ENCODE peak calls at places on chromosomes 13 and 19, in four cellular contexts. One of them, this sample, is unnamed.

GRCh38 chr13:97021241-97021640 is 27.0 kb upstream of the OXGR1 start:
- DNase-seq in PC-3: no peak
- DNase-seq in neural progenitor cell: no peak
- DNase-seq in SK-N-SH: no peak
- DNase-seq in this sample: no peak

GRCh38 chr13:32019612-32020233 is 11.9 kb upstream of the FRY start:
- DNase-seq in PC-3: peak; percentile 49
- DNase-seq in neural progenitor cell: peak; percentile 76
- DNase-seq in SK-N-SH: peak; percentile 55
- DNase-seq in this sample: peak; percentile 13

GRCh38 chr19:49014123-49014869 is 2.6 kb downstream of the LHB start:
- DNase-seq in PC-3: no peak
- DNase-seq in neural progenitor cell: no peak
- DNase-seq in SK-N-SH: no peak
- DNase-seq in this sample: no peak

GRCh38 chr13:40139896-40140520 is 484.5 kb downstream of the COG6 start:
- DNase-seq in PC-3: no peak
- DNase-seq in neural progenitor cell: no peak
- DNase-seq in SK-N-SH: no peak
- DNase-seq in this sample: no peak

GRCh38 chr19:55486043-55486970 is 1.3 kb downstream of the NAT14 start:
- DNase-seq in PC-3: no peak
- DNase-seq in neural progenitor cell: no peak
- DNase-seq in SK-N-SH: peak; percentile 80
- DNase-seq in this sample: no peak

GRCh38 chr19:52336976-52337375 is 933 bp downstream of the ZNF610 start:
- DNase-seq in PC-3: no peak
- DNase-seq in neural progenitor cell: peak; percentile 26
- DNase-seq in SK-N-SH: peak; percentile 45
- DNase-seq in this sample: no peak

GRCh38 chr13:80363890-80364503 is 23.1 kb upstream of the SPRY2 start:
- DNase-seq in PC-3: peak; percentile 49
- DNase-seq in neural progenitor cell: peak; percentile 47
- DNase-seq in SK-N-SH: peak; percentile 56
- DNase-seq in this sample: no peak

GRCh38 chr13:57582032-57582431 is 49.5 kb upstream of the PCDH17 start:
- DNase-seq in PC-3: no peak
- DNase-seq in neural progenitor cell: peak; percentile 3
- DNase-seq in SK-N-SH: no peak
- DNase-seq in this sample: no peak

GRCh38 chr19:45424191-45425058 is 708 bp upstream of the ERCC1 start:
- DNase-seq in PC-3: peak; percentile 95
- DNase-seq in neural progenitor cell: peak; percentile 51
- DNase-seq in SK-N-SH: peak; percentile 67
- DNase-seq in this sample: peak; percentile 50

GRCh38 chr19:14556662-14557188 is 15.1 kb downstream of the NDUFB7 start:
- DNase-seq in PC-3: peak; percentile 89
- DNase-seq in neural progenitor cell: peak; percentile 91
- DNase-seq in SK-N-SH: peak; percentile 94
- DNase-seq in this sample: peak; percentile 49

GRCh38 chr19:39154626-39155100 is 29.1 kb downstream of the PAK4 start:
- DNase-seq in PC-3: peak; percentile 75
- DNase-seq in neural progenitor cell: no peak
- DNase-seq in SK-N-SH: peak; percentile 75
- DNase-seq in this sample: no peak

GRCh38 chr19:29806098-29806866 is 5.5 kb upstream of the CCNE1 start:
- DNase-seq in PC-3: no peak
- DNase-seq in neural progenitor cell: peak; percentile 40
- DNase-seq in SK-N-SH: peak; percentile 67
- DNase-seq in this sample: no peak

GRCh38 chr19:13430790-13431582 is 75.3 kb downstream of the CACNA1A start:
- DNase-seq in PC-3: peak; percentile 83
- DNase-seq in neural progenitor cell: peak; percentile 63
- DNase-seq in SK-N-SH: peak; percentile 39
- DNase-seq in this sample: peak; percentile 19

GRCh38 chr13:37070145-37070695 is 10.7 kb upstream of the SUPT20H start:
- DNase-seq in PC-3: no peak
- DNase-seq in neural progenitor cell: no peak
- DNase-seq in SK-N-SH: peak; percentile 16
- DNase-seq in this sample: no peak

GRCh38 chr13:20713014-20713376 is 9.5 kb downstream of the IL17D start:
- DNase-seq in PC-3: no peak
- DNase-seq in neural progenitor cell: peak; percentile 45
- DNase-seq in SK-N-SH: no peak
- DNase-seq in this sample: peak; percentile 36

GRCh38 chr19:31274964-31275319 is 74.3 kb downstream of the TSHZ3 start:
- DNase-seq in PC-3: no peak
- DNase-seq in neural progenitor cell: no peak
- DNase-seq in SK-N-SH: no peak
- DNase-seq in this sample: no peak

GRCh38 chr19:49453757-49454248 is 778 bp downstream of the ALDH16A1 start:
- DNase-seq in PC-3: no peak
- DNase-seq in neural progenitor cell: no peak
- DNase-seq in SK-N-SH: no peak
- DNase-seq in this sample: peak; percentile 25

GRCh38 chr13:20882206-20882605 is 20.3 kb downstream of the XPO4 start:
- DNase-seq in PC-3: no peak
- DNase-seq in neural progenitor cell: peak; percentile 24
- DNase-seq in SK-N-SH: no peak
- DNase-seq in this sample: no peak

GRCh38 chr19:23991170-23991569 is 76.5 kb downstream of the ZNF726 start:
- DNase-seq in PC-3: peak; percentile 98
- DNase-seq in neural progenitor cell: no peak
- DNase-seq in SK-N-SH: no peak
- DNase-seq in this sample: peak; percentile 79

GRCh38 chr13:39571502-39572092 is 31.4 kb downstream of the LHFPL6 start:
- DNase-seq in PC-3: no peak
- DNase-seq in neural progenitor cell: no peak
- DNase-seq in SK-N-SH: no peak
- DNase-seq in this sample: no peak

GRCh38 chr13:82720961-82721360 is 1161.3 kb downstream of the SLITRK1 start:
- DNase-seq in PC-3: no peak
- DNase-seq in neural progenitor cell: no peak
- DNase-seq in SK-N-SH: no peak
- DNase-seq in this sample: no peak

GRCh38 chr13:73708393-73708985 is 425.7 kb downstream of the KLF12 start:
- DNase-seq in PC-3: peak; percentile 77
- DNase-seq in neural progenitor cell: peak; percentile 76
- DNase-seq in SK-N-SH: peak; percentile 54
- DNase-seq in this sample: peak; percentile 68

GRCh38 chr19:35352177-35352447 is 4.4 kb downstream of the FFAR1 start:
- DNase-seq in PC-3: no peak
- DNase-seq in neural progenitor cell: no peak
- DNase-seq in SK-N-SH: no peak
- DNase-seq in this sample: no peak

GRCh38 chr19:35350591-35350990 is 2.9 kb downstream of the FFAR1 start:
- DNase-seq in PC-3: no peak
- DNase-seq in neural progenitor cell: no peak
- DNase-seq in SK-N-SH: no peak
- DNase-seq in this sample: no peak

GRCh38 chr19:35352448-35353304 is 5.0 kb downstream of the FFAR1 start:
- DNase-seq in PC-3: peak; percentile 63
- DNase-seq in neural progenitor cell: peak; percentile 84
- DNase-seq in SK-N-SH: peak; percentile 85
- DNase-seq in this sample: peak; percentile 59

GRCh38 chr19:35349614-35350521 is 2.2 kb downstream of the FFAR1 start:
- DNase-seq in PC-3: no peak
- DNase-seq in neural progenitor cell: no peak
- DNase-seq in SK-N-SH: no peak
- DNase-seq in this sample: no peak

GRCh38 chr19:35351441-35352176 is 3.9 kb downstream of the FFAR1 start:
- DNase-seq in PC-3: no peak
- DNase-seq in neural progenitor cell: no peak
- DNase-seq in SK-N-SH: no peak
- DNase-seq in this sample: no peak
- H3K9ac ChIP-seq in PC-3: no peak overlapping the region
- H3K9ac ChIP-seq in neural progenitor cell: no peak overlapping the region
- H3K9ac ChIP-seq in SK-N-SH: no peak overlapping the region
- H3K9ac ChIP-seq in this sample: no peak overlapping the region

DNA sequence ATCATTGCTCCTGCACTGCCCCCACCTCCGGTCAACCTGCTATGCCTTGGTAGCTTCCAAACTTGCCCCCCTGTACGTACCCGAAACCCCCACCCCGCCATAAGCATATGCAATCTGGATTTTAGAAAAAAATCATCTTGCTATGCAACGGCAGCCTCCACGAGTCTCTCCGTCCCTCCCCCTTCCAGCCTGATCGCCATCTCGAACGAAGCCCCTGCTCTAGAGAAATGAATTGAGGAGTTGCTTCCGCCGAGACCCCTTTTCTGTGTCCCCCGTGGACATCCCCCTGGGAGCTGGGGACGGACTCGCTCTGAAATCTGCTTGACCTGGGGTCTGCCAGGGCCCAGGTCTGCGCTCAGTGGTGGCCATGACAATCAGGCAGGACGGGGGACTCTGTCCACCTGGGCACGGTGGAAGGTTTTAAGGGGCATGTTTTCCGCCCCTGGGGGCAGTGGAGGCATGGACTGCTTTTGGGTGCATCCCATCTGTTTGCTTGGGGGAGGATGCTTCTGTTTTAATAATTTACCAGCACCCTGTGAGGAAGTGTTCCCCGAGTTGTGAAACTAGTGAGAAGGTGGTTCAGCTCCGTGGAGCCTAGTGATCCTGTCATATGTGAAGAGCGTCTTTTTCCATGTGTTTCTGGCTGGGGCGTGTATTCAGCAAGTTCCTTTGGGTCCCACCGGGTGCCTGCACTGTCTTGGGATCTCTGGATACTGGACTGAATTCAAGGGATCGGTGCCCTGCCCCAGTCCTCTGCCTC is 1.0 kb downstream of the KDM4B start:
- DNase-seq in PC-3: peak; percentile 51
- DNase-seq in neural progenitor cell: peak; percentile 31
- DNase-seq in SK-N-SH: peak; percentile 47
- DNase-seq in this sample: peak; percentile 26
- H3K79me2 ChIP-seq in PC-3: peaks cover 56% of the 10 kb centered on the region
- H3K79me2 ChIP-seq in neural progenitor cell: peaks cover 56% of the 10 kb centered on the region
- H3K79me2 ChIP-seq in SK-N-SH: peaks cover 56% of the 10 kb centered on the region
- H3K79me2 ChIP-seq in this sample: peaks cover 53% of the 10 kb centered on the region

GRCh38 chr19:35142531-35143230 is 374 bp upstream of the FXYD7 start:
- DNase-seq in PC-3: peak; percentile 63
- DNase-seq in neural progenitor cell: peak; percentile 84
- DNase-seq in SK-N-SH: peak; percentile 91
- DNase-seq in this sample: peak; percentile 47

GRCh38 chr19:35139618-35139943 is 957 bp downstream of the FXYD1 start:
- DNase-seq in PC-3: no peak
- DNase-seq in neural progenitor cell: no peak
- DNase-seq in SK-N-SH: no peak
- DNase-seq in this sample: no peak

GRCh38 chr19:35141627-35142401 is 1.2 kb upstream of the FXYD7 start:
- DNase-seq in PC-3: no peak
- DNase-seq in neural progenitor cell: peak; percentile 42
- DNase-seq in SK-N-SH: no peak
- DNase-seq in this sample: no peak

GRCh38 chr19:35140207-35140897 is 1.7 kb downstream of the FXYD1 start:
- DNase-seq in PC-3: no peak
- DNase-seq in neural progenitor cell: no peak
- DNase-seq in SK-N-SH: no peak
- DNase-seq in this sample: no peak

GRCh38 chr19:35140898-35141626 is 2.0 kb upstream of the FXYD7 start:
- DNase-seq in PC-3: peak; percentile 82
- DNase-seq in neural progenitor cell: peak; percentile 96
- DNase-seq in SK-N-SH: peak; percentile 100
- DNase-seq in this sample: peak; percentile 92
- H3K9ac ChIP-seq in PC-3: no peak overlapping the region
- H3K9ac ChIP-seq in neural progenitor cell: no peak overlapping the region
- H3K9ac ChIP-seq in SK-N-SH: no peak overlapping the region
- H3K9ac ChIP-seq in this sample: peak overlapping the region; percentile 28

GRCh38 chr19:42241279-42241678 is 1.1 kb downstream of the GSK3A start:
- DNase-seq in PC-3: no peak
- DNase-seq in neural progenitor cell: no peak
- DNase-seq in SK-N-SH: no peak
- DNase-seq in this sample: no peak
- H3K79me2 ChIP-seq in PC-3: peaks cover 44% of the 10 kb centered on the region
- H3K79me2 ChIP-seq in neural progenitor cell: peaks cover 28% of the 10 kb centered on the region
- H3K79me2 ChIP-seq in SK-N-SH: peaks cover 60% of the 10 kb centered on the region
- H3K79me2 ChIP-seq in this sample: peaks cover 48% of the 10 kb centered on the region

GRCh38 chr13:46489586-46490023 is 63.4 kb upstream of the LRCH1 start:
- DNase-seq in PC-3: peak; percentile 73
- DNase-seq in neural progenitor cell: peak; percentile 18
- DNase-seq in SK-N-SH: no peak
- DNase-seq in this sample: no peak
- H3K9ac ChIP-seq in PC-3: no peak overlapping the region
- H3K9ac ChIP-seq in neural progenitor cell: no peak overlapping the region
- H3K9ac ChIP-seq in SK-N-SH: peak overlapping the region; percentile 50
- H3K9ac ChIP-seq in this sample: no peak overlapping the region

DNA sequence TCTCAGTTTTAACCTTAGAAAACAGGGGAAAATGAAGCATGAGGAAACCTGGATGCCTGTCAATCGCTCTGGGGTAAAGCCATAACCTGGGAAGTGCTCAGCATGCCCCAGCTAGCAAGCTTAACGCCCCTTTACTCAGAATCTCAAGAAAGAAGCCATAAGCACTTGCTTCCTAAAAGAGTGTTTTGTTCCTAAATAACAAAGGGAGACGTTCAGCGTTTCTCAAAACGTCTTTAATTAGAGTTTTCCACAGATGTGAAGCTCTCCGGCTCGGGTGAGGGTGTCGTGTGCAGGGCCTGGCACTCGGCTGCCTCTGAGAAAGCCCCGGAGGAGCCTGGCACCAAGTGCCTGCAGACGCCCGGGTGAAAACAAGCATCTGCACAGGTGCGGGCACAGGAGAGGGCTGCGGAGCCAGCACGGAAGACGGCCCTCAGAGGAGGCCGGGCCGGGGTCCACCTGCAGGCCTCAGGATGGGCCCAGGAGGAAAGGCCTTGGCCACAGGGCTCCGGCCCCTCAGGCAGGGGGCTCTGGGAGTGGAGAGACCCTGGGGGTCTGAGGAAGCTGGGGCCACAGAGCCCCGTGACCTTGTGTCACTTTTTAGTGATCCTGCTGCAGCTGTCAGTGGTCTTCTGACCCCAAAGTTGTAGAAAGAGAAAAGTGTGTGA is 6.2 kb downstream of the GAS6 start:
- DNase-seq in PC-3: no peak
- DNase-seq in neural progenitor cell: peak; percentile 59
- DNase-seq in SK-N-SH: no peak
- DNase-seq in this sample: peak; percentile 73
- H3K79me2 ChIP-seq in PC-3: peaks cover 98% of the 10 kb centered on the region
- H3K79me2 ChIP-seq in neural progenitor cell: peaks cover 35% of the 10 kb centered on the region
- H3K79me2 ChIP-seq in SK-N-SH: peaks cover 100% of the 10 kb centered on the region
- H3K79me2 ChIP-seq in this sample: peaks cover 100% of the 10 kb centered on the region

DNA sequence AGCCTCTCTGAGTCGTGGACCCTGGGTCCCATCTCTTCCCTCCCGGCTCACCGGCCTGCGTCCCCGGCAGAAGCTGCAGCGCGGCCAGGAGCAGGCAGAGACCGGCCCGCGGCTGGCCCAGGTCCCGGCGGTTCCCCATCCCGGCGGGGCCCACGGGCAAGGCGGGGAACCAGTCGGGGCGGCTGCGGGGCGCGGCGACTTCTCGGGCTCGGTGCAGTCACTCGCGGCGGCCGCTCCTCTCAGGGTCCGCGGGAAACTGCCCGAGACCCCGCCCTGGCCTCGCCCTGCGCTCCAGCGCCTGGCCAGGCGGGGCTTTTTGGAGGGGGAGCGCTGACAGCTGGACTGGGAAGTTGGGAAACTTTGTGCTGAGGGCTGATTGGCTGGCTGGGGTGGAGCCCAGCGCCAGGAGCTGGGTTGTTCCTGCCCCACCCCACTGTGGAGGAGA is at the start of gene COL5A3:
- DNase-seq in PC-3: no peak
- DNase-seq in neural progenitor cell: peak; percentile 69
- DNase-seq in SK-N-SH: peak; percentile 51
- DNase-seq in this sample: no peak
- H3K9ac ChIP-seq in PC-3: no peak within 1 kb of the TSS
- H3K9ac ChIP-seq in neural progenitor cell: no peak within 1 kb of the TSS
- H3K9ac ChIP-seq in SK-N-SH: no peak within 1 kb of the TSS
- H3K9ac ChIP-seq in this sample: no peak within 1 kb of the TSS

GRCh38 chr13:26760835-26761582 is 423 bp upstream of the GPR12 start:
- DNase-seq in PC-3: no peak
- DNase-seq in neural progenitor cell: peak; percentile 45
- DNase-seq in SK-N-SH: peak; percentile 71
- DNase-seq in this sample: no peak
- H3K79me2 ChIP-seq in PC-3: no peaks in the 10 kb centered on the region
- H3K79me2 ChIP-seq in neural progenitor cell: no peaks in the 10 kb centered on the region
- H3K79me2 ChIP-seq in SK-N-SH: no peaks in the 10 kb centered on the region
- H3K79me2 ChIP-seq in this sample: no peaks in the 10 kb centered on the region

This sample was measured in MM.1S.